ENCODE peak calls at places on chromosome 13, in seven cellular contexts. A is CD8-positive, alpha-beta memory T cell; V is heart left ventricle; H is MM.1S; J is IMR-90; T is small intestine; D is hepatocyte. U is an unnamed sample. For H3K4me1, the result is how much of the 10 kb centered on the place peaks cover.

GRCh38 chr13:32261567-32261966 is 53.6 kb downstream of the ZAR1L start:
- DNase-seq in A (no peak), V (peak), H (no peak), J (peak), T (no peak), D (peak), U (peak)

GRCh38 chr13:34720618-34721017 is 221.5 kb upstream of the NBEA start:
- DNase-seq in A (no peak), V (no peak), H (no peak), J (no peak), T (no peak), D (no peak), U (no peak)

GRCh38 chr13:89943139-89943538 is 1404.3 kb upstream of the MIR17HG start:
- DNase-seq in A (no peak), V (no peak), H (no peak), J (no peak), T (no peak), D (no peak), U (no peak)

GRCh38 chr13:57634829-57635165 is 3.3 kb downstream of the PCDH17 start:
- DNase-seq in A (no peak), V (peak), H (no peak), J (no peak), T (no peak), D (peak), U (peak)

GRCh38 chr13:66265446-66265845 is 964.7 kb downstream of the PCDH9 start:
- DNase-seq in A (no peak), V (no peak), H (no peak), J (peak), T (no peak), D (no peak), U (no peak)

GRCh38 chr13:38321654-38322053 is 28.0 kb upstream of the UFM1 start:
- DNase-seq in A (no peak), V (no peak), H (peak), J (no peak), T (no peak), D (no peak), U (no peak)

GRCh38 chr13:106446011-106446410 is 89.5 kb downstream of the EFNB2 start:
- DNase-seq in A (no peak), V (no peak), H (no peak), J (peak), T (no peak), D (no peak), U (no peak)

GRCh38 chr13:30308548-30308947 is 1.2 kb upstream of the KATNAL1 start:
- DNase-seq in A (no peak), V (no peak), H (no peak), J (peak), T (no peak), D (peak), U (no peak)

GRCh38 chr13:23851106-23851505 is 38.1 kb downstream of the MIPEP start:
- DNase-seq in A (no peak), V (no peak), H (no peak), J (peak), T (no peak), D (no peak), U (no peak)

GRCh38 chr13:41639955-41640780 is 182.8 kb downstream of the RGCC start:
- DNase-seq in A (no peak), V (no peak), H (no peak), J (no peak), T (peak), D (peak), U (peak)

GRCh38 chr13:39578821-39579291 is 24.1 kb downstream of the LHFPL6 start:
- DNase-seq in A (no peak), V (no peak), H (no peak), J (no peak), T (no peak), D (no peak), U (no peak)

GRCh38 chr13:44350775-44351504 is 22.7 kb upstream of the SERP2 start:
- DNase-seq in A (no peak), V (no peak), H (no peak), J (no peak), T (no peak), D (no peak), U (no peak)

GRCh38 chr13:51091839-51092238 is 19.2 kb downstream of the C13orf42 start:
- DNase-seq in A (no peak), V (no peak), H (no peak), J (no peak), T (no peak), D (no peak), U (no peak)

GRCh38 chr13:53001444-53001843 is 27.2 kb upstream of the OLFM4 start:
- DNase-seq in A (no peak), V (no peak), H (no peak), J (no peak), T (no peak), D (no peak), U (no peak)

GRCh38 chr13:99304541-99304940 is 2.7 kb downstream of the GPR183 start:
- DNase-seq in A (no peak), V (no peak), H (no peak), J (no peak), T (no peak), D (no peak), U (no peak)
- H3K4me3 ChIP-seq in A (peak), V (no peak), H (no peak), J (no peak), T (no peak), D (no peak), U (no peak)

GRCh38 chr13:97286317-97287046 is 64.3 kb downstream of the MBNL2 start:
- DNase-seq in A (no peak), V (no peak), H (no peak), J (no peak), T (no peak), D (no peak), U (no peak)
- H3K4me1 ChIP-seq in A (under half), V (half or more), H (under half), J (under half), T (under half), D (under half), U (under half)

GRCh38 chr13:111967572-111968201 is 99.3 kb upstream of the SOX1 start:
- DNase-seq in A (no peak), V (no peak), H (no peak), J (no peak), T (no peak), D (no peak), U (no peak)
- H3K27ac ChIP-seq in A (no peak), V (no peak), H (no peak), J (no peak), T (no peak), D (no peak), U (no peak)

DNA sequence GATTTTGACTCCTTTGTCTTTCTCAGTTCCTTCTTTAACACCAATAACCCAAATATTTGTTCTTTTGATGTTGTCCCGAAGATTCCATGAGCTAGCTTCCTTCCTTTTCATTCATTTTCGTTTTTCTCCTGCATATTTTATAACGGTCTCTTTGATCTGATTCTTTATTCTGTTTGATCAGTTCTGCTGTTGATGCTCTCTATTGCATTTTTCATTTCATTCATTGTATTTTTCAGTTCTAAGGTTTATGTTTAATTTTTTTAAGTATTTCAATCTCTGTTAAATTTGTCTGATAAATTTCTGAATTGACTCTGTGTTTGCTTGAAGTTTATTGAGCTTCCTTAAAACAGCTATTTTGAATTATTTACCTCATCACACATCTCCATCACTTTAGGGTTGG is 68.4 kb upstream of the LRCH1 start:
- DNase-seq in A (no peak), V (no peak), H (no peak), J (no peak), T (no peak), D (no peak), U (no peak)
- H3K4me3 ChIP-seq in A (no peak), V (no peak), H (no peak), J (no peak), T (no peak), D (no peak), U (no peak)